ENCODE peak calls at places on chromosomes 5 and 9, in four cellular contexts. One of them, this sample, is unnamed.
A peak's percentile ranks its signal among the peaks of the same experiment; 100 is the strongest.

GRCh38 chr5:141050622-141051525 is at the start of gene PCDHB1:
- DNase-seq in H1: no peak
- DNase-seq in IMR-90: no peak
- DNase-seq in mesendoderm: peak; percentile 57
- DNase-seq in this sample: peak; percentile 64

GRCh38 chr5:103785569-103785968 is 223.0 kb upstream of the NUDT12 start:
- DNase-seq in IMR-90: peak; percentile 26
- DNase-seq in H1: no peak
- DNase-seq in mesendoderm: no peak
- DNase-seq in this sample: no peak

GRCh38 chr9:34898846-34899245 is 59.2 kb upstream of the PHF24 start:
- DNase-seq in IMR-90: no peak
- DNase-seq in mesendoderm: no peak
- DNase-seq in H1: no peak
- DNase-seq in this sample: no peak

GRCh38 chr9:76662476-76663281 is 101.6 kb upstream of the PCA3 start:
- DNase-seq in IMR-90: no peak
- DNase-seq in H1: no peak
- DNase-seq in mesendoderm: peak; percentile 93
- DNase-seq in this sample: no peak

GRCh38 chr9:87069690-87070089 is 122.4 kb upstream of the GAS1 start:
- DNase-seq in IMR-90: peak; percentile 69
- DNase-seq in mesendoderm: no peak
- DNase-seq in H1: no peak
- DNase-seq in this sample: no peak

GRCh38 chr9:69283003-69283402 is 42.0 kb upstream of the ENTREP1 start:
- DNase-seq in H1: no peak
- DNase-seq in IMR-90: no peak
- DNase-seq in mesendoderm: peak; percentile 61
- DNase-seq in this sample: no peak

GRCh38 chr5:141516648-141517025 is 27.8 kb downstream of the PCDHGC5 start:
- DNase-seq in H1: no peak
- DNase-seq in mesendoderm: no peak
- DNase-seq in IMR-90: no peak
- DNase-seq in this sample: no peak

GRCh38 chr5:179403426-179404147 is 58.3 kb upstream of the ADAMTS2 start:
- DNase-seq in mesendoderm: no peak
- DNase-seq in IMR-90: no peak
- DNase-seq in H1: peak; percentile 14
- DNase-seq in this sample: peak; percentile 4

GRCh38 chr5:36558652-36559051 is 47.8 kb upstream of the SLC1A3 start:
- DNase-seq in IMR-90: no peak
- DNase-seq in mesendoderm: no peak
- DNase-seq in H1: no peak
- DNase-seq in this sample: no peak

GRCh38 chr5:25544652-25545249 is 900.0 kb upstream of the CDH10 start:
- DNase-seq in IMR-90: no peak
- DNase-seq in mesendoderm: peak; percentile 86
- DNase-seq in H1: peak; percentile 64
- DNase-seq in this sample: peak; percentile 72

GRCh38 chr9:80951675-80952074 is 737.7 kb downstream of the TLE1 start:
- DNase-seq in H1: no peak
- DNase-seq in mesendoderm: no peak
- DNase-seq in IMR-90: peak; percentile 38
- DNase-seq in this sample: no peak

DNA sequence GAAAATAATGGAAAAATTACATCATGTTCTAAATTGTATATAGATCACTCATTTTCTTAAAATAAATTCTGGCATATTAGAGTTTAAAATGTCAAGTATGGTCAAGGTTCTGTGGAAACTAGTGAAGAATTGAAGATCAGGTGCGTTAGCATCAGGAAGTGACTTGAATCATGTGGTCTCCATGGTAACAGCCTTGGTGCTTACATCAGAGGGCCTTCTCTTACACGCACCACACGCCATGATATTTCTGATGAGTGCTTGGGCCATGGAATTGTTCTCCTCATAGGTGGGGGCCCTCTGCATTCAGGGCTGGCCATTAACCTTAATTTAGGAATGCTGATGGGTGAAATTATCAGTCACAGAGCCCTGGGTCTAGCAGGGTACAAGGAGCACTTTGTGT is 288.1 kb upstream of the EFNA5 start:
- DNase-seq in IMR-90: no peak
- DNase-seq in H1: no peak
- DNase-seq in mesendoderm: no peak
- DNase-seq in this sample: no peak
- H4K5ac ChIP-seq in IMR-90: no peak overlapping the region
- H4K5ac ChIP-seq in H1: no peak overlapping the region
- H4K5ac ChIP-seq in mesendoderm: no peak overlapping the region
- H4K5ac ChIP-seq in this sample: no peak overlapping the region

DNA sequence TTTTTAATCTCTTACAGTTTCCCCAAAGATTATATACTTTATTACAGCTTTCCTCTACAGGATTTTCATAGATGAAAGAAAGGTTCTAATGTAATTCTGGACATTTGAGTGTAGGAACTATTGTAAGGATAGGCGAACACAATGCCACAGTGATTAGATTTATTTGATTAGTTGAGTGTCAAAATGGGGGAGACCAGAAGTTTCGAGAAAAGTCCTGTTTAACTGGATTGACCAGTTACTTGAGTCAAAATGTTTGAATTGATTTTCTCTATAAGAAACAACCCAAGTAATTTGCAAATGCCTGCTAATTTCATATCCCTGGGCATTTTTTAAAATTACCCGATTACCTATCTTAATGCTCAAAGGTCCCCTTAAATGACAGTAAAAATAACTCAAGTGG is 50.6 kb downstream of the SMARCA2 start:
- DNase-seq in IMR-90: no peak
- DNase-seq in mesendoderm: no peak
- DNase-seq in H1: no peak
- DNase-seq in this sample: no peak
- H4K5ac ChIP-seq in IMR-90: no peak overlapping the region
- H4K5ac ChIP-seq in mesendoderm: no peak overlapping the region
- H4K5ac ChIP-seq in H1: no peak overlapping the region
- H4K5ac ChIP-seq in this sample: no peak overlapping the region

GRCh38 chr5:154394328-154394727 is 51.5 kb upstream of the SAP30L start:
- DNase-seq in IMR-90: no peak
- DNase-seq in mesendoderm: no peak
- DNase-seq in H1: no peak
- DNase-seq in this sample: no peak
- H4K5ac ChIP-seq in IMR-90: no peak overlapping the region
- H4K5ac ChIP-seq in mesendoderm: no peak overlapping the region
- H4K5ac ChIP-seq in H1: no peak overlapping the region
- H4K5ac ChIP-seq in this sample: no peak overlapping the region

GRCh38 chr9:71937898-71938297 is 26.5 kb downstream of the C9orf85 start:
- DNase-seq in H1: no peak
- DNase-seq in IMR-90: no peak
- DNase-seq in mesendoderm: no peak
- DNase-seq in this sample: no peak

GRCh38 chr9:71944754-71945409 is 33.4 kb downstream of the C9orf85 start:
- DNase-seq in mesendoderm: no peak
- DNase-seq in H1: no peak
- DNase-seq in IMR-90: no peak
- DNase-seq in this sample: no peak

GRCh38 chr9:71941998-71942567 is 30.6 kb downstream of the C9orf85 start:
- DNase-seq in mesendoderm: no peak
- DNase-seq in H1: no peak
- DNase-seq in IMR-90: peak; percentile 12
- DNase-seq in this sample: no peak

GRCh38 chr9:71937070-71937625 is 25.7 kb downstream of the C9orf85 start:
- DNase-seq in mesendoderm: no peak
- DNase-seq in IMR-90: no peak
- DNase-seq in H1: no peak
- DNase-seq in this sample: no peak

GRCh38 chr9:71941060-71941568 is 29.7 kb downstream of the C9orf85 start:
- DNase-seq in IMR-90: peak; percentile 60
- DNase-seq in mesendoderm: no peak
- DNase-seq in H1: no peak
- DNase-seq in this sample: no peak
- H4K5ac ChIP-seq in IMR-90: no peak overlapping the region
- H4K5ac ChIP-seq in mesendoderm: no peak overlapping the region
- H4K5ac ChIP-seq in H1: no peak overlapping the region
- H4K5ac ChIP-seq in this sample: no peak overlapping the region

This sample was measured in H9.